ENCODE peak calls at places on chromosomes 6 and 20, in ten cellular contexts. C is stimulated activated CD8-positive, alpha-beta memory T cell treated with anti-CD3 and anti-CD28 coated beads, Interleukin-2, amount 100 ng/mL, for 1 hour; K is choroid plexus epithelial cell; Y is bronchial epithelial cell; F is GM20000; L is T1000; P is brain microvascular endothelial cell; A is cardiac fibroblast; R is foreskin fibroblast; N is T-helper 2 cell. U is an unnamed sample.

GRCh38 chr6:154370545-154370944 is 13.9 kb upstream of the IPCEF1 start:
- DNase-seq in N (no peak), L (no peak), F (peak), A (peak), P (peak), R (peak), Y (peak), C (no peak), K (peak), U (peak)

GRCh38 chr6:124203812-124204167 is 400.1 kb downstream of the NKAIN2 start:
- DNase-seq in N (no peak), L (no peak), C (no peak), Y (peak), F (no peak), R (peak), K (peak), P (no peak), A (peak), U (no peak)

GRCh38 chr20:47607208-47607613 is 105.5 kb downstream of the NCOA3 start:
- DNase-seq in N (no peak), Y (peak), P (no peak), K (peak), L (no peak), R (peak), C (no peak), F (no peak), A (peak), U (peak)

GRCh38 chr20:16898433-16898832 is 150.3 kb downstream of the OTOR start:
- DNase-seq in P (peak), Y (no peak), N (no peak), F (no peak), K (peak), C (no peak), L (peak), A (no peak), R (peak), U (peak)

GRCh38 chr20:50013976-50014375 is 31.2 kb downstream of the SNAI1 start:
- DNase-seq in N (no peak), F (no peak), R (no peak), A (no peak), Y (no peak), L (no peak), C (no peak), P (no peak), K (no peak), U (no peak)

GRCh38 chr6:170189236-170189635 is 101.6 kb downstream of the DLL1 start:
- DNase-seq in L (no peak), Y (no peak), N (no peak), F (no peak), A (no peak), P (no peak), C (no peak), K (no peak), R (no peak), U (no peak)

GRCh38 chr20:57124800-57125399 is 141.5 kb downstream of the BMP7 start:
- DNase-seq in N (no peak), F (no peak), L (no peak), C (no peak), K (peak), P (no peak), A (no peak), R (no peak), Y (no peak), U (peak)

GRCh38 chr6:2715737-2716136 is 35.0 kb downstream of the MYLK4 start:
- DNase-seq in C (no peak), P (no peak), K (no peak), L (no peak), R (no peak), Y (no peak), A (no peak), N (no peak), F (no peak), U (no peak)

GRCh38 chr6:7673063-7673536 is 52.8 kb upstream of the BMP6 start:
- DNase-seq in C (no peak), Y (peak), R (peak), L (peak), F (no peak), A (peak), N (no peak), K (no peak), P (peak), U (peak)

GRCh38 chr6:99739526-99739925 is 132.9 kb downstream of the PRDM13 start:
- DNase-seq in N (no peak), C (no peak), F (no peak), K (no peak), Y (no peak), L (no peak), A (no peak), R (no peak), P (no peak), U (no peak)

GRCh38 chr6:50653253-50653652 is 60.1 kb upstream of the TFAP2D start:
- DNase-seq in C (no peak), A (no peak), F (no peak), K (no peak), Y (no peak), P (no peak), N (no peak), L (no peak), R (no peak), U (no peak)

GRCh38 chr6:61192610-61193009 is 1093.4 kb downstream of the KHDRBS2 start:
- DNase-seq in Y (no peak), L (no peak), C (no peak), F (no peak), P (no peak), A (no peak), K (no peak), R (no peak), N (no peak), U (no peak)

GRCh38 chr6:170022827-170023619 is 267.9 kb downstream of the DLL1 start:
- DNase-seq in A (no peak), P (no peak), Y (no peak), L (no peak), F (no peak), C (no peak), N (no peak), R (no peak), K (no peak), U (no peak)

GRCh38 chr6:116586276-116586675 is 15.0 kb downstream of the RWDD1 start:
- DNase-seq in C (no peak), R (no peak), A (no peak), N (no peak), L (no peak), F (no peak), P (no peak), K (no peak), Y (peak), U (peak)

GRCh38 chr6:16391451-16391912 is 153.1 kb downstream of the GMPR start:
- DNase-seq in N (no peak), Y (no peak), K (peak), R (no peak), A (peak), L (no peak), F (no peak), P (no peak), C (no peak), U (no peak)

GRCh38 chr6:168349718-168350117 is 30.1 kb upstream of the DACT2 start:
- DNase-seq in Y (no peak), P (no peak), K (no peak), A (no peak), N (no peak), C (no peak), R (no peak), L (no peak), F (no peak), U (no peak)